ENCODE peak calls at places on chromosomes 12 and 14, in five cellular contexts. P, U, Q, C and R are unnamed samples.

GRCh38 chr12:127811988-127812387 is 455.0 kb upstream of the TMEM132C start:
- DNase-seq in U (no peak), C (peak), Q (no peak), P (peak), R (no peak)

GRCh38 chr14:75182820-75183219 is 6.4 kb upstream of the TMED10 start:
- DNase-seq in Q (no peak), C (peak), U (no peak), P (no peak), R (no peak)

GRCh38 chr14:100882026-100882967 is 21.2 kb downstream of the RTL1 start:
- DNase-seq in Q (no peak), U (no peak), C (no peak), P (no peak), R (no peak)

GRCh38 chr12:46660719-46661118 is 165.1 kb downstream of the SLC38A4 start:
- DNase-seq in Q (no peak), U (no peak), P (no peak), C (peak), R (no peak)

GRCh38 chr14:106586098-106586704 is 1059.8 kb downstream of the TMEM121 start:
- DNase-seq in Q (peak), U (no peak), C (no peak), P (no peak), R (no peak)

GRCh38 chr12:25119020-25119419 is 75.9 kb downstream of the DNAI7 start:
- DNase-seq in Q (no peak), U (no peak), P (no peak), C (no peak), R (no peak)

GRCh38 chr12:112419269-112420133 is 754 bp downstream of the PTPN11 start:
- DNase-seq in C (peak), Q (peak), P (peak), U (peak), R (peak)

GRCh38 chr12:48999371-49000131 is at the start of gene DDN:
- DNase-seq in P (peak), Q (no peak), U (peak), C (peak), R (no peak)

GRCh38 chr12:101829639-101830390 is 944 bp downstream of the GNPTAB start:
- DNase-seq in U (peak), P (peak), Q (peak), C (no peak), R (no peak)

GRCh38 chr12:121296618-121297476 is at the start of gene CAMKK2:
- DNase-seq in C (peak), P (peak), U (peak), Q (peak), R (peak)
- TF ChIP-seq CTCF in C (no peak), P (peak), U (peak), Q (no peak), R (no peak)

GRCh38 chr14:21057803-21058675 is at the start of gene RNASE8:
- DNase-seq in P (no peak), C (no peak), Q (no peak), U (no peak), R (no peak)
- TF ChIP-seq CTCF in P (no peak), C (no peak), Q (no peak), U (no peak), R (no peak)

DNA sequence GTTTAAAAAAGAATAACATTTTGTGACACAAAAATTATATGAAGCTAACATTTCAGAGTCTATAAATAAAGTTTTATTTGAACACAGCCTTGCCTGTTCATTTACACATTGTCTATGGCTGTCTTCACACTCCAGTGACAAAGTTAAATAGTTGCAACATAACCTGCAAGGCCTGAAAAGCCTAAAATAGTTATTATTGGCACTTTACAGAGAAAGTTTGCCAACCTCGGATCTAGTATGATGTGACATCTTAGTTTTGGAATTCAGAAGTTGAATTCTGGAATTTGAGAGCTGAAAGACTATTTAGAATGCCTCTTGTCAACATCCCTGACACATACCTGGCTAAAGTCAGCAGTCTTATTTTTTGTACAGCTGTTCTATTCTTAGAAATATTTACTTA is 68.3 kb downstream of the DYRK2 start:
- DNase-seq in U (peak), C (peak), Q (no peak), P (no peak), R (no peak)
- TF ChIP-seq CTCF in U (no peak), C (no peak), Q (no peak), P (no peak), R (no peak)

GRCh38 chr14:95540236-95540635 is 5.4 kb downstream of the GLRX5 start:
- DNase-seq in P (no peak), Q (no peak), C (no peak), U (no peak), R (no peak)
- TF ChIP-seq CTCF in P (no peak), Q (no peak), C (no peak), U (no peak), R (no peak)

GRCh38 chr12:68113644-68114043 is 45.9 kb downstream of the IFNG start:
- DNase-seq in C (no peak), P (peak), U (peak), Q (peak), R (no peak)
- TF ChIP-seq CTCF in C (peak), P (peak), U (peak), Q (peak), R (no peak)

GRCh38 chr14:96671218-96671617 is 126.0 kb upstream of the VRK1 start:
- DNase-seq in U (no peak), C (no peak), Q (no peak), P (no peak), R (no peak)
- TF ChIP-seq CTCF in U (no peak), C (no peak), Q (no peak), P (no peak), R (no peak)